ENCODE peak calls at places on chromosomes 16 and 17, in six cellular contexts. B is RWPE1, U is transverse colon, F is PC-3, H is AG10803, T is fibroblast of mammary gland. Y is an unnamed sample.

GRCh38 chr17:37031493-37032083 is 82.8 kb downstream of the AATF start:
- DNase-seq in B (no peak), U (no peak), F (no peak), H (no peak), T (no peak), Y (no peak)

GRCh38 chr17:66523378-66524174 is 221.2 kb downstream of the PRKCA start:
- DNase-seq in B (no peak), U (peak), F (no peak), H (no peak), T (peak), Y (no peak)

GRCh38 chr16:29009050-29009837 is 24.4 kb downstream of the LAT start:
- DNase-seq in B (no peak), U (no peak), F (no peak), H (no peak), T (no peak), Y (no peak)

GRCh38 chr17:66432558-66432957 is 130.1 kb downstream of the PRKCA start:
- DNase-seq in B (no peak), U (no peak), F (no peak), H (no peak), T (no peak), Y (no peak)

GRCh38 chr16:11587643-11588247 is 1.0 kb upstream of the LITAF start:
- DNase-seq in B (no peak), U (no peak), F (no peak), H (no peak), T (no peak), Y (peak)

GRCh38 chr16:56780646-56781045 is 50.7 kb downstream of the NUP93 start:
- DNase-seq in B (no peak), U (no peak), F (no peak), H (peak), T (no peak), Y (no peak)

GRCh38 chr16:15548482-15548891 is 94.5 kb downstream of the MARF1 start:
- DNase-seq in B (no peak), U (no peak), F (no peak), H (no peak), T (no peak), Y (no peak)

GRCh38 chr17:82324566-82325285 is 7.3 kb upstream of the CD7 start:
- DNase-seq in B (peak), U (peak), F (no peak), H (no peak), T (no peak), Y (no peak)

GRCh38 chr16:56860226-56861020 is 4.6 kb upstream of the SLC12A3 start:
- DNase-seq in B (no peak), U (peak), F (no peak), H (no peak), T (no peak), Y (no peak)

GRCh38 chr16:68884867-68885266 is 41.5 kb downstream of the TANGO6 start:
- DNase-seq in B (no peak), U (no peak), F (no peak), H (no peak), T (no peak), Y (no peak)

GRCh38 chr16:74730049-74730683 is 29.5 kb upstream of the MLKL start:
- DNase-seq in B (peak), U (peak), F (peak), H (no peak), T (no peak), Y (no peak)

GRCh38 chr16:50972899-50973298 is 178.2 kb downstream of the SALL1 start:
- DNase-seq in B (no peak), U (no peak), F (no peak), H (no peak), T (no peak), Y (no peak)

GRCh38 chr16:81335669-81336068 is 20.9 kb downstream of the GAN start:
- DNase-seq in B (no peak), U (no peak), F (no peak), H (no peak), T (peak), Y (no peak)

GRCh38 chr16:69725480-69726312 is 664 bp downstream of the NQO1 start:
- DNase-seq in B (no peak), U (no peak), F (no peak), H (no peak), T (no peak), Y (no peak)

GRCh38 chr16:87702325-87702811 is 63.4 kb downstream of the KLHDC4 start:
- DNase-seq in B (no peak), U (peak), F (no peak), H (no peak), T (peak), Y (peak)

GRCh38 chr16:87622756-87623319 is 20.5 kb downstream of the JPH3 start:
- DNase-seq in B (no peak), U (no peak), F (no peak), H (no peak), T (no peak), Y (no peak)

GRCh38 chr17:7781467-7781866 is 52.5 kb upstream of the KDM6B start:
- DNase-seq in B (no peak), U (no peak), F (no peak), H (peak), T (no peak), Y (no peak)

GRCh38 chr17:42270175-42270545 is 6.0 kb downstream of the STAT5B start:
- DNase-seq in B (no peak), U (no peak), F (no peak), H (peak), T (peak), Y (no peak)

GRCh38 chr17:15308758-15309157 is 32.6 kb downstream of the TEKT3 start:
- DNase-seq in B (no peak), U (no peak), F (no peak), H (no peak), T (no peak), Y (no peak)

GRCh38 chr16:20243731-20244281 is 83.5 kb downstream of the GP2 start:
- DNase-seq in B (no peak), U (no peak), F (no peak), H (no peak), T (no peak), Y (no peak)

GRCh38 chr16:47705268-47705667 is 244.1 kb downstream of the PHKB start:
- DNase-seq in B (peak), U (no peak), F (no peak), H (no peak), T (peak), Y (no peak)

GRCh38 chr17:82302991-82303943 is 14.1 kb downstream of the CD7 start:
- DNase-seq in B (no peak), U (no peak), F (no peak), H (no peak), T (no peak), Y (no peak)

GRCh38 chr16:17154981-17155380 is 315.8 kb downstream of the XYLT1 start:
- DNase-seq in B (no peak), U (no peak), F (no peak), H (no peak), T (no peak), Y (no peak)

GRCh38 chr17:58969156-58969555 is 137.5 kb downstream of the TRIM37 start:
- DNase-seq in B (no peak), U (no peak), F (no peak), H (no peak), T (no peak), Y (no peak)

GRCh38 chr16:87541004-87541881 is 48.4 kb upstream of the ZCCHC14 start:
- DNase-seq in B (no peak), U (peak), F (peak), H (peak), T (peak), Y (no peak)

GRCh38 chr16:88886915-88887521 is 20.6 kb upstream of the PABPN1L start:
- DNase-seq in B (no peak), U (peak), F (no peak), H (peak), T (peak), Y (peak)

GRCh38 chr17:2090804-2091534 is 36.1 kb downstream of the HIC1 start:
- DNase-seq in B (peak), U (peak), F (peak), H (peak), T (peak), Y (peak)

GRCh38 chr16:88953003-88953690 is 23.9 kb downstream of the CBFA2T3 start:
- DNase-seq in B (no peak), U (no peak), F (no peak), H (no peak), T (no peak), Y (no peak)

GRCh38 chr16:84769416-84769815 is 50.4 kb upstream of the CRISPLD2 start:
- DNase-seq in B (no peak), U (no peak), F (no peak), H (no peak), T (no peak), Y (no peak)

GRCh38 chr17:50056217-50056960 is 479 bp downstream of the ITGA3 start:
- DNase-seq in B (no peak), U (peak), F (peak), H (peak), T (peak), Y (peak)

GRCh38 chr16:35192993-35193392 is 1733.6 kb downstream of the TP53TG3F start:
- DNase-seq in B (no peak), U (no peak), F (no peak), H (no peak), T (no peak), Y (no peak)

GRCh38 chr17:64216385-64217248 is 46.4 kb downstream of the TEX2 start:
- DNase-seq in B (no peak), U (peak), F (no peak), H (no peak), T (peak), Y (peak)
- TF ChIP-seq CTCF in B (no peak), U (no peak), F (peak), H (no peak), T (no peak), Y (peak)

GRCh38 chr17:5399767-5400166 is 19.7 kb downstream of the NUP88 start:
- DNase-seq in B (no peak), U (no peak), F (peak), H (no peak), T (no peak), Y (no peak)
- TF ChIP-seq CTCF in B (no peak), U (no peak), F (no peak), H (no peak), T (no peak), Y (no peak)

GRCh38 chr16:1283296-1283695 is 26.1 kb upstream of the UBE2I start:
- DNase-seq in B (no peak), U (no peak), F (no peak), H (no peak), T (no peak), Y (peak)

GRCh38 chr16:1281517-1281916 is 25.6 kb downstream of the TPSD1 start:
- DNase-seq in B (no peak), U (no peak), F (no peak), H (no peak), T (no peak), Y (no peak)

GRCh38 chr16:1280783-1281182 is 24.9 kb downstream of the TPSD1 start:
- DNase-seq in B (no peak), U (no peak), F (no peak), H (no peak), T (no peak), Y (no peak)

GRCh38 chr16:1283996-1284592 is 25.3 kb upstream of the UBE2I start:
- DNase-seq in B (no peak), U (no peak), F (no peak), H (no peak), T (no peak), Y (peak)

GRCh38 chr16:1282275-1282995 is 26.6 kb downstream of the TPSD1 start:
- DNase-seq in B (no peak), U (no peak), F (no peak), H (no peak), T (no peak), Y (no peak)
- TF ChIP-seq CTCF in B (no peak), U (no peak), F (no peak), H (no peak), T (no peak), Y (no peak)

DNA sequence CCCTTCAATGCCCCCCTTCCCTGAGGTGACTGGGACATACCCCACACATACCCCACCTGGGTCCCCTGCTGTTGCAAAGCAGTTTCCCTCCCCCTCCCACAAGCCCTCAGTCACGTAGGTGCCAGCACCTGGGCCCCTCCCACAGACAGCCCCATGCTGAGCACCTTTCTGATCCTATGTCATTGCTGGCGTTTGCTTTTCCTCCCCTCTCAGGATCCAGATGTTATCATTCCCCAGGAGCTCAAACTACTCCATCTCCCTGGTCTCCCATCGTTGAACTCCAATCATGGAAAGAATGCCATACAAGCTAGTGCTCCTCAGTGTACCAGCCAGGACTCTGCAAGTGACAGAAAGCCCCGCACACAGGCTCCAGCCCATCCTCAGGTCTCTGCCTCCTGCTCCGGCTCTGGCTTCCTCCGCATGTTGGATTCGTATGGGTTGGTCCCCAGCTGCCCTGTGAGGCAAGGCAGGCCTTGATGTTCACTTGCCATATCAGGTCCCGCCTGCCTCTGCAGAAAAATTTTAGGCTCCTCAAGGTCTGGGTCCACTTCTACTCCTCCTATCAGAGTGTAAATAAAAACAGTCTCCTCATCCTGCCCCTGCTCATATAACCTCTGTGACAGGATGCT is 31.4 kb upstream of the MED9 start:
- DNase-seq in B (no peak), U (no peak), F (no peak), H (no peak), T (no peak), Y (no peak)
- TF ChIP-seq CTCF in B (no peak), U (no peak), F (no peak), H (no peak), T (no peak), Y (no peak)

GRCh38 chr16:31880322-31880979 is 6.8 kb downstream of the ZNF267 start:
- DNase-seq in B (peak), U (no peak), F (peak), H (peak), T (peak), Y (no peak)
- TF ChIP-seq CTCF in B (no peak), U (no peak), F (no peak), H (no peak), T (no peak), Y (no peak)

DNA sequence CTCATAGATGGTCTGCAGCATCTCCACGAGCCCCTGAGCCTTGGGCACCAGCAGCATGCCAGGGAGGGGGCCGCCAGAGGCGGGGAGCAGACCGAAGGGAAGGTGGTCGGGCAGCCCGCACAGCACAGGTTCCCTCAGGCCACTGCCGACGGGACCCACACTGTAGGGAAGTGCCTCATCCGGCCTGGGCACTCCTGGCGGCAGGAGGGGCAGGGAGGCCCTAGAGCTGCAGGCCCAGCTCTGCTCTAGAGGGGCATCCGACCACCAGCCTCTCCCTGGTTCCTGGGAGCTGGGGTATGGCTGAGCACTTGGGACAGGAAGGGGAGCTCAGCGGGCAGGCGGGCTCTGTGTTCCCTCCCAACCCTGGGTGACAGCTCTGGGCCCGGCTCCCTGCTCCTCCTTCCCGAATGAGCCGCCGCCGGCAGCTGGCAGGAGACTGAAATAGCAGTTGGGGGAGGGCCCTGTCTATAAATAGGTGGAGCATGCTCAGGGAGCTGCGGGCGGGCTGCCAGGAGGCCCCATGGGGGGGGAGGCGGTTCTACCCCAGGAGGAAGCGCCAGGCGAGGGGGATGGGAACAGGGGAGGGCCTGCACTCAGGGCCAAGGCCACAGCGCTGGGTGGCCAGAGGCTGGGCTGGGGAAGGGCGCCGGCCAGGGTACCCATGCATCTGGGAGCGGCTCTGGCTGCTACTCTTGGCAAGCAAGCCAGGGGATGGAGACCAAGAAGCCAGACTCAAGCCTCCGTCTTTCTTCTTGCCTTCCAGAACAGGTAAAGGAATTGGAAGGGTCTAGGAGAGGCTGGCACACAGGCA is 12.4 kb downstream of the HDAC5 start:
- DNase-seq in B (peak), U (peak), F (peak), H (peak), T (peak), Y (peak)
- TF ChIP-seq CTCF in B (no peak), U (no peak), F (no peak), H (no peak), T (no peak), Y (no peak)

GRCh38 chr17:75517277-75517865 is 1.0 kb downstream of the TSEN54 start:
- DNase-seq in B (no peak), U (peak), F (peak), H (no peak), T (no peak), Y (peak)
- TF ChIP-seq CTCF in B (no peak), U (peak), F (no peak), H (no peak), T (no peak), Y (peak)

GRCh38 chr16:24409045-24409444 is 130.3 kb upstream of the RBBP6 start:
- DNase-seq in B (peak), U (no peak), F (peak), H (no peak), T (no peak), Y (no peak)
- TF ChIP-seq CTCF in B (no peak), U (no peak), F (peak), H (no peak), T (no peak), Y (peak)

GRCh38 chr16:2486645-2487516 is 12.0 kb downstream of the TBC1D24 start:
- DNase-seq in B (no peak), U (peak), F (no peak), H (no peak), T (no peak), Y (no peak)
- TF ChIP-seq CTCF in B (no peak), U (peak), F (no peak), H (no peak), T (no peak), Y (no peak)

DNA sequence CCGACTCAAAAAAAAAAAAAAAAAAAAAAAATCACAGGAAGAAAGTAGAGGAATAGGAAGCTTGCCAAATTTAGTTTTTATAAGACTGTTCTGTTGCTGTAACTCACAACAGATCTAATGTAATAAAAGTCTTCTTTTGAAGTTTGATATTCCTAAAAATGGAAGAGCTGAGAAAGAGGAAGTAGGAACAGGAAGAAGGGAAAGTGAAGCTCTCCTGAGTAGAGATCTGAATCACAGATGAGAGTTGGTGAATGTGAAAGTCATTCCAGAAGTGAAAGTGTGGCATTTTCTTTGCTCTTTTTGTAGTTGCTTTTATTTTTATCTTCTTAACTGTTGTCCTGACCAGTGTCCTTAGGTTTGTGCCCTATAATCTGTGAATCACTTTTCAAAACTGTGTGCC is 2.1 kb downstream of the NMT1 start:
- DNase-seq in B (no peak), U (no peak), F (no peak), H (no peak), T (no peak), Y (no peak)
- TF ChIP-seq CTCF in B (no peak), U (no peak), F (no peak), H (no peak), T (no peak), Y (no peak)